ENCODE peak calls at places on chromosome 11, in four cellular contexts. X is esophagus squamous epithelium; Q is effector memory CD4-positive, alpha-beta T cell; K is stomach. C is an unnamed sample.

GRCh38 chr11:25615076-25615475 is 716.9 kb upstream of the ANO3 start:
- DNase-seq in X (no peak), Q (no peak), K (no peak), C (no peak)

GRCh38 chr11:78140392-78141077 is 1.1 kb upstream of the ALG8 start:
- DNase-seq in X (no peak), Q (no peak), K (no peak), C (no peak)

GRCh38 chr11:60370252-60370810 is 8.0 kb upstream of the MS4A7 start:
- DNase-seq in X (no peak), Q (no peak), K (no peak), C (no peak)

GRCh38 chr11:78567209-78567608 is 7.5 kb downstream of the NARS2 start:
- DNase-seq in X (no peak), Q (no peak), K (no peak), C (no peak)

GRCh38 chr11:106601637-106602297 is 416.5 kb downstream of the GUCY1A2 start:
- DNase-seq in X (no peak), Q (no peak), K (no peak), C (no peak)

GRCh38 chr11:131870305-131870704 is 499.9 kb downstream of the NTM start:
- DNase-seq in X (no peak), Q (no peak), K (no peak), C (no peak)

GRCh38 chr11:95330332-95330731 is 99.3 kb upstream of the SESN3 start:
- DNase-seq in X (no peak), Q (no peak), K (no peak), C (no peak)

GRCh38 chr11:92276773-92277172 is 52.2 kb downstream of the FAT3 start:
- DNase-seq in X (no peak), Q (no peak), K (no peak), C (no peak)

GRCh38 chr11:70471254-70471653 is 72.9 kb downstream of the CTTN start:
- DNase-seq in X (no peak), Q (no peak), K (no peak), C (peak; percentile 5)

GRCh38 chr11:63869171-63869591 is 30.3 kb downstream of the MARK2 start:
- DNase-seq in X (no peak), Q (no peak), K (no peak), C (no peak)

GRCh38 chr11:107840120-107840479 is 18.5 kb downstream of the SLC35F2 start:
- DNase-seq in X (no peak), Q (no peak), K (no peak), C (no peak)

GRCh38 chr11:19076744-19077589 is 16.4 kb upstream of the MRGPRX2 start:
- DNase-seq in X (no peak), Q (peak; percentile 7), K (peak; percentile 70), C (peak; percentile 40)

GRCh38 chr11:106088896-106089295 is 11.4 kb downstream of the AASDHPPT start:
- DNase-seq in X (no peak), Q (no peak), K (no peak), C (no peak)

GRCh38 chr11:103927535-103927934 is 108.9 kb upstream of the DDI1 start:
- DNase-seq in X (no peak), Q (no peak), K (no peak), C (no peak)

GRCh38 chr11:100003985-100004384 is 683.1 kb upstream of the ARHGAP42 start:
- DNase-seq in X (no peak), Q (no peak), K (no peak), C (no peak)

GRCh38 chr11:77198440-77198849 is 70.4 kb downstream of the MYO7A start:
- DNase-seq in X (no peak), Q (no peak), K (no peak), C (no peak)

GRCh38 chr11:28739489-28740280 is 631.5 kb downstream of the METTL15 start:
- DNase-seq in X (no peak), Q (no peak), K (no peak), C (no peak)

GRCh38 chr11:33829430-33830141 is 55.3 kb upstream of the FBXO3 start:
- DNase-seq in X (no peak), Q (peak; percentile 8), K (peak; percentile 67), C (peak; percentile 62)

GRCh38 chr11:111726301-111726713 is 39.9 kb downstream of the PPP2R1B start:
- DNase-seq in X (no peak), Q (no peak), K (no peak), C (no peak)

GRCh38 chr11:15327786-15328231 is 213.1 kb downstream of the INSC start:
- DNase-seq in X (no peak), Q (no peak), K (peak; percentile 59), C (no peak)

GRCh38 chr11:76861490-76861953 is 804 bp downstream of the ACER3 start:
- DNase-seq in X (no peak), Q (no peak), K (no peak), C (no peak)

GRCh38 chr11:18853086-18853720 is 61.6 kb upstream of the PTPN5 start:
- DNase-seq in X (no peak), Q (no peak), K (no peak), C (no peak)

GRCh38 chr11:128624269-128625170 is 37.2 kb upstream of the ETS1 start:
- DNase-seq in X (no peak), Q (peak; percentile 59), K (peak; percentile 77), C (peak; percentile 83)

GRCh38 chr11:37988031-37988430 is 1390.0 kb upstream of the RAG2 start:
- DNase-seq in X (no peak), Q (no peak), K (no peak), C (no peak)

GRCh38 chr11:34281256-34281655 is 76.6 kb downstream of the ABTB2 start:
- DNase-seq in X (no peak), Q (no peak), K (no peak), C (no peak)

GRCh38 chr11:30488304-30488998 is 97.7 kb downstream of the MPPED2 start:
- DNase-seq in X (no peak), Q (no peak), K (peak; percentile 53), C (no peak)

GRCh38 chr11:77055056-77055680 is 11.6 kb upstream of the CAPN5 start:
- DNase-seq in X (no peak), Q (no peak), K (no peak), C (no peak)

GRCh38 chr11:44524751-44525171 is 40.7 kb upstream of the CD82 start:
- DNase-seq in X (no peak), Q (no peak), K (no peak), C (no peak)

GRCh38 chr11:63551889-63552266 is 11.3 kb downstream of the PLAAT2 start:
- DNase-seq in X (no peak), Q (no peak), K (no peak), C (no peak)

GRCh38 chr11:70075836-70076235 is 2.3 kb upstream of the ANO1 start:
- DNase-seq in X (no peak), Q (no peak), K (no peak), C (no peak)

GRCh38 chr11:105960252-105961245 is 61.5 kb downstream of the MSANTD4 start:
- DNase-seq in X (no peak), Q (no peak), K (no peak), C (no peak)

DNA sequence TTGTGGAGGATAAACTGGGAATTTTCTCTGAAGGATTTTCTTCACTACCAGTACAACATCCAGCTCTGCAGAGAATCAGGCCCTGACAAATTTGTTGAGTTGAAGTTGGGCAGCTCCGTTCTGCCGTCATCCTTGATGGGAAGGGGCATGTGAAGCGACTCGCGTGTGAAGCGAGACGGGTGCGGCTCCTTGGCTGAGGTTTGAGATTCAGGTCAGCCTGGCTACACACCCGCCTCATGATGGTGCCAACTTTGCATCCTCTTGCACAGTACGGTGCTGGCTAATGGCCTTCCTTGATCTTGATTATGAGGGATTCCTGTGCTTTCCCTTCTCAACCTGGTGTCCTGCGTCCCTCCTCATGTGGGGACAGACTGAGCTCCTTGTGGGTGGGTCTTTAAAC is 19.7 kb upstream of the CDC42EP2 start:
- DNase-seq in X (no peak), Q (no peak), K (no peak), C (no peak)
- H3K36me3 ChIP-seq in X (peaks cover 52% of the 10 kb centered on the region), Q (peaks cover 59% of the 10 kb centered on the region), K (peaks cover 42% of the 10 kb centered on the region), C (peaks cover 35% of the 10 kb centered on the region)

DNA sequence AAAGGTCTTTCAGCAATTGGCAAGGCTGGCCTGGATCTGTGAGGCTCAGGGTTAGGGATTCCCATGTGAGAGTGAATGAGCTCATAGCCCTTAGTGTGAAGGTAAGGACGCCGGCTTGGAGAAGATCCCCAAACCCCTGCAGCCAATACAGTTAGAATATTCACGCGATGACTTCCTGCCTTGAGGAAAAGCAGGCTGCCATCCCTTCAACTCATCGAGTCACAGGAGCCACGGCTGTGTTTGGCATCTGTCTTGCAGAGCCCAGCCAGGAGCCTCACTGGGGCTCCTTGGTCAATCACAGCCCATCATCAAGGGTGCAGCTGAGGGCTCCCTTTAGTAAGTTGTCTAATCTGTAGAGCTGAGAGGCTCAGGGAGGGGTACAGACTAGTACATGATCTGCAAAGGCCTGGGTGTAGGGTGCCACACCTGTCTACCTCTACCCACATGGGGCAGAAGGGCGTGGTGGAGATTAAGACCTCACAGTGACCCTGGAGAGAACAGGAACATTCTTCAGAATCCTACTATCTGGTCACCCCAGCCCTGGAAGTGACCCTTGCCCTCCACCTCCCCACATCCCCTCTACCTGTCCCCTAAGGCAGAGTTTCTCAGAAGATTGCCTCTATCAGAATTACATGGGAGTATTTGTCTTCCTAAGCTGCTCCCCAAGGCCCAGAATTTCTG is 18.5 kb downstream of the IL10RA start:
- DNase-seq in X (no peak), Q (no peak), K (no peak), C (no peak)
- H3K4me1 ChIP-seq in X (no peaks in the 10 kb centered on the region), Q (peaks cover 98% of the 10 kb centered on the region), K (peaks cover 3% of the 10 kb centered on the region), C (peaks cover 100% of the 10 kb centered on the region)

DNA sequence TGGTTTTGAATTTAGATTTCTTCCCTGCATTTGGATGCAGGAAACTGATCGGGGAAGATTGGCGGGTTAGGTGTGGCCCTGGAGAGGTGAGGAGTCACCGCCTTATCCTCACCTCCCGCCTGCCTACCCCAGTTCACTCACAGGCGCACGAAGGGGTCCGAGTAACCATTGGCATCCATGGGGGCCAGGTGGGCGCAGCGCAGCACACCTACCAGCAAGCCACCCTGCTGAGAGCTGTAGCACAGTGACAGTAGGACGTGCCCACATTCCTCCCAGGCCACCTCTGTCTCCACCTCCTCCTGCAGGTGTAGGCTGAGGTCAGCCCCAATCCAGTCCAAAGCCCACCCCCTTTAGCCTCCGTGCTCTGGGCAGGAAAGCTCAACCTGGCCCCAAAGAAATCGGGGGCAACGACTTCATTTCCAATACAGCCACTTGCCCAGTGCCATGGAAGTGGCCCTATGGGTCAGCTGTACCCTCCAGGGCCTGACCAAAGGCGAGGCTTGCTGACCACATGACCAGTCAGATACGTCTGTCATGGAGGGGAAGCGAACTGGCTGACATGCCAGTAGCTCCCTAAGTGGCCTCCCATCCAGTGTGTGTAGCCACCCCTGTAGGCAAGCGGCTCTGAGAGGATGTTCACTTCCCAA is 6.7 kb downstream of the NDUFV1 start:
- DNase-seq in X (no peak), Q (no peak), K (no peak), C (no peak)
- H3K4me3 ChIP-seq in X (peak overlapping the region; percentile 37), Q (peak overlapping the region; percentile 36), K (peak overlapping the region; percentile 39), C (peak overlapping the region; percentile 57)

GRCh38 chr11:126305699-126306098 is 1.8 kb downstream of the DCPS start:
- DNase-seq in X (no peak), Q (no peak), K (no peak), C (no peak)

GRCh38 chr11:126307706-126308105 is 3.8 kb downstream of the DCPS start:
- DNase-seq in X (no peak), Q (no peak), K (no peak), C (no peak)

GRCh38 chr11:126310229-126310991 is 6.5 kb downstream of the DCPS start:
- DNase-seq in X (no peak), Q (no peak), K (peak; percentile 74), C (peak; percentile 39)

GRCh38 chr11:126310992-126311310 is 7.1 kb downstream of the DCPS start:
- DNase-seq in X (no peak), Q (no peak), K (no peak), C (no peak)

DNA sequence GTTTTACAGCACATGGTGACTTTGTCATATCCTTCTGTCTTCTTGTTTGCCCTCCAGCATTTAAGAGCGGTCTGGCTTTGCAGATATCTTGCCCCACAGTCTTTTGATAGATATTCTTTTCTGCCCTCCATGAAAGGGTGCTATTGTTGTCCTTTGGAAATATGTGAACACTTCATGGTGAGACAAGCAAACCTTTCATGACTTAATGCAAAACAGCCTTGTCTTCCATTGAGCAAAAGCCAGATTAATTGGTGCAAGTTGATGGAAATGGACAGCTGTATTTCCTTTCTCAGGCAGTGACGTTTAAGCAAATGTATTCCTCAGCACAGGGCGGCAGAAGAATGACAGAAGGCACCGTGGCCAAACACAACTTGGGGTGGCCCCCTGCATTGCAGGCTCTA is 4.4 kb downstream of the DCPS start:
- DNase-seq in X (no peak), Q (no peak), K (no peak), C (no peak)
- H3K36me3 ChIP-seq in X (peaks cover 53% of the 10 kb centered on the region), Q (peaks cover 15% of the 10 kb centered on the region), K (peaks cover 32% of the 10 kb centered on the region), C (peaks cover 10% of the 10 kb centered on the region)

C was measured in CD4-positive, alpha-beta memory T cell.